ENCODE peak calls at places on chromosomes 6 and 20, in eight cellular contexts. One of them, this sample, is unnamed.

GRCh38 chr20:21571841-21572690 is 58.2 kb upstream of the NKX2-2 start:
- DNase-seq in brain microvascular endothelial cell: no peak
- DNase-seq in lower lobe of right lung: no peak
- DNase-seq in tibial nerve: no peak
- DNase-seq in thyroid gland: peak
- DNase-seq in astrocyte of the spinal cord: peak
- DNase-seq in lung: no peak
- DNase-seq in transverse colon: no peak
- DNase-seq in this sample: no peak

GRCh38 chr6:146887447-146888077 is 288.8 kb downstream of the ADGB start:
- DNase-seq in astrocyte of the spinal cord: no peak
- DNase-seq in lower lobe of right lung: no peak
- DNase-seq in brain microvascular endothelial cell: no peak
- DNase-seq in tibial nerve: no peak
- DNase-seq in lung: no peak
- DNase-seq in thyroid gland: no peak
- DNase-seq in transverse colon: no peak
- DNase-seq in this sample: no peak

GRCh38 chr6:90787411-90787810 is 200.5 kb upstream of the MAP3K7 start:
- DNase-seq in tibial nerve: no peak
- DNase-seq in brain microvascular endothelial cell: no peak
- DNase-seq in astrocyte of the spinal cord: no peak
- DNase-seq in lower lobe of right lung: no peak
- DNase-seq in transverse colon: no peak
- DNase-seq in lung: no peak
- DNase-seq in thyroid gland: no peak
- DNase-seq in this sample: no peak

GRCh38 chr6:169415179-169415578 is 161.5 kb upstream of the THBS2 start:
- DNase-seq in thyroid gland: no peak
- DNase-seq in astrocyte of the spinal cord: peak
- DNase-seq in transverse colon: no peak
- DNase-seq in brain microvascular endothelial cell: no peak
- DNase-seq in lower lobe of right lung: no peak
- DNase-seq in lung: no peak
- DNase-seq in tibial nerve: no peak
- DNase-seq in this sample: no peak

GRCh38 chr6:25007269-25007699 is 71.5 kb upstream of the RIPOR2 start:
- DNase-seq in astrocyte of the spinal cord: no peak
- DNase-seq in transverse colon: no peak
- DNase-seq in thyroid gland: no peak
- DNase-seq in brain microvascular endothelial cell: no peak
- DNase-seq in lung: no peak
- DNase-seq in tibial nerve: no peak
- DNase-seq in lower lobe of right lung: no peak
- DNase-seq in this sample: no peak

GRCh38 chr6:155314773-155315515 is 660 bp upstream of the TFB1M start:
- DNase-seq in astrocyte of the spinal cord: no peak
- DNase-seq in lung: peak
- DNase-seq in brain microvascular endothelial cell: peak
- DNase-seq in lower lobe of right lung: peak
- DNase-seq in thyroid gland: peak
- DNase-seq in tibial nerve: peak
- DNase-seq in transverse colon: peak
- DNase-seq in this sample: peak

GRCh38 chr6:132007474-132008190 is 56.5 kb upstream of the CCN2 start:
- DNase-seq in thyroid gland: no peak
- DNase-seq in brain microvascular endothelial cell: peak
- DNase-seq in transverse colon: no peak
- DNase-seq in lower lobe of right lung: no peak
- DNase-seq in lung: no peak
- DNase-seq in tibial nerve: no peak
- DNase-seq in astrocyte of the spinal cord: peak
- DNase-seq in this sample: no peak

GRCh38 chr20:25250508-25250907 is 2.6 kb downstream of the PYGB start:
- DNase-seq in transverse colon: peak
- DNase-seq in tibial nerve: no peak
- DNase-seq in thyroid gland: no peak
- DNase-seq in astrocyte of the spinal cord: peak
- DNase-seq in lung: no peak
- DNase-seq in brain microvascular endothelial cell: no peak
- DNase-seq in lower lobe of right lung: no peak
- DNase-seq in this sample: no peak

GRCh38 chr6:111862727-111863126 is 10.5 kb downstream of the FYN start:
- DNase-seq in lower lobe of right lung: no peak
- DNase-seq in tibial nerve: no peak
- DNase-seq in transverse colon: no peak
- DNase-seq in thyroid gland: no peak
- DNase-seq in astrocyte of the spinal cord: no peak
- DNase-seq in brain microvascular endothelial cell: no peak
- DNase-seq in lung: no peak
- DNase-seq in this sample: no peak

GRCh38 chr6:161908872-161909271 is 635.0 kb upstream of the AGPAT4 start:
- DNase-seq in thyroid gland: no peak
- DNase-seq in lung: no peak
- DNase-seq in brain microvascular endothelial cell: no peak
- DNase-seq in tibial nerve: no peak
- DNase-seq in astrocyte of the spinal cord: peak
- DNase-seq in transverse colon: no peak
- DNase-seq in lower lobe of right lung: no peak
- DNase-seq in this sample: no peak

GRCh38 chr20:39097889-39098288 is 135.7 kb downstream of the DHX35 start:
- DNase-seq in lower lobe of right lung: no peak
- DNase-seq in astrocyte of the spinal cord: no peak
- DNase-seq in thyroid gland: no peak
- DNase-seq in lung: no peak
- DNase-seq in transverse colon: no peak
- DNase-seq in tibial nerve: no peak
- DNase-seq in brain microvascular endothelial cell: no peak
- DNase-seq in this sample: no peak

GRCh38 chr6:4802312-4802935 is 26.2 kb downstream of the CDYL start:
- DNase-seq in lung: no peak
- DNase-seq in lower lobe of right lung: no peak
- DNase-seq in transverse colon: no peak
- DNase-seq in astrocyte of the spinal cord: no peak
- DNase-seq in thyroid gland: no peak
- DNase-seq in tibial nerve: no peak
- DNase-seq in brain microvascular endothelial cell: no peak
- DNase-seq in this sample: no peak

DNA sequence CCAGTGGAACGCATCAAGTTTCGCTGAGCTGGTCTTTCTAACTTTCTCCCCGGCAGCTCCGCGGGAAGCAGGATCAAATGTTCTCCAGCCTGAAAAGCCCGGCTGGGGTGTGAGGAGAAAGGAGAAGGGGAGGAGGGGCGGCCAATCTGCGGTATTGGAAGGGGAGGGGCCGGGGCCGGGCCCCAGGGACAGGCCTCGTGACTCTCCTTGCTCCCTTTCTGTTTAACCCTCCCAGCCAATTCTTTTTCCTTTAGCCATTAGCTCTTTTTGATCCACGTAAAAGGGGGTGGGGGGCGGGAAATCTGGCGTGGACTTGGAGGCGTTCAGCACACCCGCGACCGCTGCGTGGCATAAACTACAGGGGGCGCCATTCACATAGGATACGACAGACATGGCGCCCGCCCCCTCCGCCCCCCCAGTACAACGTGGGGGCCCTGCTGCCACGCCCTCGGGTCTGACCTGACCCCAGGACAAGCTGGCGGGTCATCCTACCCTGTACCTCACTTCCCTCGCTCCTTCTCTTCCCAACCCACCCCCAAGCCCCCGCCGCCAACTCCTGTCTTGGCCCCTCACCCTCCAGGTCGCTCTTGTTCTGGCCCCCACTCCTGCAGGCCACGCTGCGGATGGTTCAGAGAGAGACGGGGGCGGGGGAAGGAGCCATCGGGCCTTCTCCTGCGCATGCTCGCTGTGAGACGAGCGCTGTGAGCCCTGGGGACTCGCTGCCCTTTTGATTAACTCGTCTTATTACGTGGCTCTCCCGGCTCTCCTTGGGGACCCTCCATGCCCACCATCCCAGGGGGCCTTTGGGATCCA is 7.8 kb upstream of the MDGA1 start:
- DNase-seq in lower lobe of right lung: peak
- DNase-seq in tibial nerve: peak
- DNase-seq in lung: peak
- DNase-seq in transverse colon: peak
- DNase-seq in thyroid gland: peak
- DNase-seq in brain microvascular endothelial cell: peak
- DNase-seq in astrocyte of the spinal cord: peak
- DNase-seq in this sample: no peak
- H3K4me3 ChIP-seq in lower lobe of right lung: peak
- H3K4me3 ChIP-seq in tibial nerve: peak
- H3K4me3 ChIP-seq in lung: no peak
- H3K4me3 ChIP-seq in transverse colon: peak
- H3K4me3 ChIP-seq in thyroid gland: peak
- H3K4me3 ChIP-seq in brain microvascular endothelial cell: peak
- H3K4me3 ChIP-seq in astrocyte of the spinal cord: peak
- H3K4me3 ChIP-seq in this sample: peak

GRCh38 chr6:17281497-17282481 is 628 bp downstream of the RBM24 start:
- DNase-seq in lung: no peak
- DNase-seq in brain microvascular endothelial cell: peak
- DNase-seq in thyroid gland: peak
- DNase-seq in tibial nerve: no peak
- DNase-seq in lower lobe of right lung: no peak
- DNase-seq in transverse colon: peak
- DNase-seq in astrocyte of the spinal cord: peak
- DNase-seq in this sample: no peak

GRCh38 chr6:17281100-17281496 is at the start of gene RBM24:
- DNase-seq in transverse colon: peak
- DNase-seq in lower lobe of right lung: peak
- DNase-seq in brain microvascular endothelial cell: peak
- DNase-seq in astrocyte of the spinal cord: peak
- DNase-seq in tibial nerve: peak
- DNase-seq in thyroid gland: peak
- DNase-seq in lung: peak
- DNase-seq in this sample: no peak

GRCh38 chr6:17280138-17280537 is 1.0 kb upstream of the RBM24 start:
- DNase-seq in lung: no peak
- DNase-seq in lower lobe of right lung: no peak
- DNase-seq in brain microvascular endothelial cell: no peak
- DNase-seq in thyroid gland: no peak
- DNase-seq in astrocyte of the spinal cord: no peak
- DNase-seq in tibial nerve: no peak
- DNase-seq in transverse colon: no peak
- DNase-seq in this sample: no peak

GRCh38 chr6:17278289-17279061 is 2.7 kb upstream of the RBM24 start:
- DNase-seq in lower lobe of right lung: no peak
- DNase-seq in thyroid gland: no peak
- DNase-seq in brain microvascular endothelial cell: peak
- DNase-seq in astrocyte of the spinal cord: peak
- DNase-seq in transverse colon: no peak
- DNase-seq in lung: no peak
- DNase-seq in tibial nerve: no peak
- DNase-seq in this sample: peak

DNA sequence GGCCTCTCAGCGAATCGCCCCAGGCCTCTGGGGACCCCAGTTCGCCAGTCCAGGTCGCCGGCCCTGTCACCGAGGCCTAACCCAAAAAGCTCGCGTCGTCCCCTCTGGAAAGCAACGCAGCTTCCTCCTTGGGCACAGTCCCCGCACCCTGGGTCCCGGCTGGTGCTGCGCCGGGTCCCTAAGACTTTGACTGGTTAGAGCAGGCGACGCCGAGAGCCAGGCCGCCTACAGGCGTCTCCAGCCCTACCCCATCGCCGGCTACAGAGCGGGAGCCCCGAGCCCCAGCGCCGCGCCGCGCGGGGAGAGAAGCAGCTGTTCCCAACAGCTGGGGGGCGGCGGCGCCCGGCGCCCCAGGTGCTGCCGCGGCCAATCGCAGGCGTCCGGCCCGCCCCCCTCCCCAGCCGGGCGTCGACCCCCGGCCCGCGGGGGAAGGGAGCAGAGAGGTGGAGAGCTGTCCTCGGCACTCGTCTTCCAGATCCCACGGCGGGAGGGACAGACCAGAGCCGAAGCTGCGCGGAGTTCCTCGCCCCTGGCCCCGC is 540 bp upstream of the RBM24 start:
- DNase-seq in thyroid gland: peak
- DNase-seq in lower lobe of right lung: peak
- DNase-seq in lung: peak
- DNase-seq in tibial nerve: no peak
- DNase-seq in astrocyte of the spinal cord: peak
- DNase-seq in transverse colon: peak
- DNase-seq in brain microvascular endothelial cell: peak
- DNase-seq in this sample: no peak
- TF ChIP-seq CTCF in thyroid gland: no peak
- TF ChIP-seq CTCF in lower lobe of right lung: no peak
- TF ChIP-seq CTCF in lung: no peak
- TF ChIP-seq CTCF in tibial nerve: peak
- TF ChIP-seq CTCF in astrocyte of the spinal cord: peak
- TF ChIP-seq CTCF in transverse colon: no peak
- TF ChIP-seq CTCF in brain microvascular endothelial cell: peak
- TF ChIP-seq CTCF in this sample: peak

GRCh38 chr20:1536893-1537730 is 20.4 kb downstream of the SIRPD start:
- DNase-seq in tibial nerve: no peak
- DNase-seq in lung: no peak
- DNase-seq in astrocyte of the spinal cord: no peak
- DNase-seq in lower lobe of right lung: peak
- DNase-seq in transverse colon: no peak
- DNase-seq in brain microvascular endothelial cell: no peak
- DNase-seq in thyroid gland: no peak
- DNase-seq in this sample: no peak
- H3K4me3 ChIP-seq in tibial nerve: no peak
- H3K4me3 ChIP-seq in lung: no peak
- H3K4me3 ChIP-seq in astrocyte of the spinal cord: no peak
- H3K4me3 ChIP-seq in lower lobe of right lung: no peak
- H3K4me3 ChIP-seq in transverse colon: no peak
- H3K4me3 ChIP-seq in brain microvascular endothelial cell: no peak
- H3K4me3 ChIP-seq in thyroid gland: no peak
- H3K4me3 ChIP-seq in this sample: no peak

DNA sequence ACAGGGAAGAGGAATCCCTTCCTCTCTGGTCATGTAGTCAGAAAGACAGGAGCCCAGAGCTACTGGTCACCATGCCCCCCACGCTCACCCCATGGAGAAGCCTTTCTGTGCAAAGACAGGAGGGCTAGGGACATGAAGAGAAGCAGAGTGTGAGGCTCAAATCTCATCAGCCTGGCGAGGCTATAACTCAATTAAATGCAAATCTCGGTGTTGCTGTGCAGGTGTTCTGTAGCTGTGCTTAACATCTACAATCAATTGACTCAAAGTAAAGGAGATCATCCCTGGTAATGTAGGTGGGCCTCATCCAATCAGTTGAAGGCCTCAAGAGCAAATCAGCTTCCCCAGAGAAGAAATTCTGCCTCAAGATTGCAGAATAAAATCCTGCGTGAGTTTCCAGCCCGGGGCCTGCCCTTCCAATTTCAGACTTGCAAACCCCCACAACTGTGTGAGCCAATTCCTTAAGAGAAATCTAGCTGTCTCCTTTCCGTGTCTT is 64.4 kb downstream of the CHMP4B start:
- DNase-seq in lower lobe of right lung: no peak
- DNase-seq in tibial nerve: no peak
- DNase-seq in thyroid gland: no peak
- DNase-seq in transverse colon: no peak
- DNase-seq in astrocyte of the spinal cord: no peak
- DNase-seq in lung: no peak
- DNase-seq in brain microvascular endothelial cell: no peak
- DNase-seq in this sample: no peak
- TF ChIP-seq CTCF in lower lobe of right lung: no peak
- TF ChIP-seq CTCF in tibial nerve: no peak
- TF ChIP-seq CTCF in thyroid gland: no peak
- TF ChIP-seq CTCF in transverse colon: no peak
- TF ChIP-seq CTCF in astrocyte of the spinal cord: no peak
- TF ChIP-seq CTCF in lung: no peak
- TF ChIP-seq CTCF in brain microvascular endothelial cell: no peak
- TF ChIP-seq CTCF in this sample: no peak

GRCh38 chr6:12748411-12748810 is 31.8 kb downstream of the PHACTR1 start:
- DNase-seq in tibial nerve: no peak
- DNase-seq in astrocyte of the spinal cord: no peak
- DNase-seq in transverse colon: no peak
- DNase-seq in lower lobe of right lung: no peak
- DNase-seq in thyroid gland: no peak
- DNase-seq in lung: no peak
- DNase-seq in brain microvascular endothelial cell: no peak
- DNase-seq in this sample: no peak
- H3K4me3 ChIP-seq in tibial nerve: no peak
- H3K4me3 ChIP-seq in astrocyte of the spinal cord: no peak
- H3K4me3 ChIP-seq in transverse colon: no peak
- H3K4me3 ChIP-seq in lower lobe of right lung: no peak
- H3K4me3 ChIP-seq in thyroid gland: no peak
- H3K4me3 ChIP-seq in lung: no peak
- H3K4me3 ChIP-seq in brain microvascular endothelial cell: no peak
- H3K4me3 ChIP-seq in this sample: no peak